ENCODE peak calls at places on chromosomes 3 and 15, in four cellular contexts. J is Peyer's patch, L is dorsolateral prefrontal cortex, R is breast epithelium. P is an unnamed sample.

GRCh38 chr15:41487802-41488201 is 5.9 kb upstream of the ITPKA start:
- DNase-seq in J (no peak), L (no peak), R (no peak), P (no peak)

GRCh38 chr3:10047876-10048275 is 21.6 kb downstream of the FANCD2 start:
- DNase-seq in J (no peak), L (no peak), R (no peak), P (no peak)

GRCh38 chr15:20346082-20346805 is 195.4 kb downstream of the GOLGA6L6 start:
- DNase-seq in J (peak; percentile 15), L (no peak), R (peak; percentile 46), P (no peak)

GRCh38 chr3:57160046-57160730 is 5.0 kb downstream of the IL17RD start:
- DNase-seq in J (no peak), L (no peak), R (no peak), P (no peak)

GRCh38 chr3:168250415-168250861 is 154.7 kb upstream of the GOLIM4 start:
- DNase-seq in J (no peak), L (no peak), R (no peak), P (no peak)

GRCh38 chr15:58423858-58424608 is 7.8 kb upstream of the LIPC start:
- DNase-seq in J (no peak), L (no peak), R (no peak), P (no peak)

GRCh38 chr3:143266936-143267335 is 147.4 kb downstream of the CHST2 start:
- DNase-seq in J (no peak), L (no peak), R (no peak), P (no peak)

GRCh38 chr15:85707519-85708338 is 87.0 kb downstream of the KLHL25 start:
- DNase-seq in J (no peak), L (no peak), R (no peak), P (no peak)

GRCh38 chr3:171566803-171567422 is 106.7 kb upstream of the TNIK start:
- DNase-seq in J (no peak), L (no peak), R (no peak), P (no peak)

GRCh38 chr3:169954142-169954756 is 12.4 kb upstream of the SEC62 start:
- DNase-seq in J (no peak), L (no peak), R (no peak), P (no peak)

GRCh38 chr15:79994651-79995050 is 23.7 kb upstream of the BCL2A1 start:
- DNase-seq in J (no peak), L (no peak), R (no peak), P (no peak)

GRCh38 chr3:75176886-75177285 is 487.2 kb upstream of the FRG2C start:
- DNase-seq in J (no peak), L (no peak), R (no peak), P (no peak)

DNA sequence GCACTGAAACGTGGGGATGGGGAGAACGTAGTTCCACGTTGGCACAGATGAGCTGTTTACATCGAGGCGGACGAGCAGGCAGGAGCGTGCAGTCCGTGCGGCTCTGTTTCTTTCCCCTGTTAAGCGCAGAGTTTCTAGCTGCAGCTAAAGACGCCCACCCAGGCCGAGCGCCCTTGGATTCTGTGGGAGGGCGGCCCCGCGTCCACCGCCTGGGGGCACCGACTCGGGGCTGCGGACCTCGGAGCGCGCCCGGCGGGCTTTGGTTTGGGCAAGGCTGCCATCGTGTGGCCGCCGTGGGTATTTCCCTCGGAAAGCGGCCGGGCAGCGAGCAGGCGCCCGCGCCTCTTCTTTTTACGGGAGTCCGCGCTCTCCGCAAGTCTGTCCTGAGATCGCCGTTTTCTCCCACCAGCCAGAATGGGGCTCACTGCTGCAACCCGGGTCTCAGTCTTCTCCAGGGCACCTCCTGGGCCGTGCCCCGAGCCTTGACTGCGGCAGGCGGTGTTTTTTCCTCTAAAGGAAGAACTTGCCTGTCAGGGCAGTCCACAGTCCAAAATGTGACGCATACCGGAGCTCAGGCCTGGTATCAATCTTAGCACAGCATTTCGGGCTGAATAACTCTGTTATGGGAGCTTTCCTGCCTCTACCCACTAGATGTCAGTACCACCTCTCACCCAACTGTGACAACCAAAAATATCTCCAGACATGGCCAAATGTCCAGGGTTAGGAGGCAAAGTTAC is 219.9 kb upstream of the IGF1R start:
- DNase-seq in J (peak; percentile 28), L (peak; percentile 81), R (peak; percentile 71), P (peak; percentile 58)
- H3K27me3 ChIP-seq in J (no peaks in the 10 kb centered on the region), L (peaks cover 7% of the 10 kb centered on the region), R (no peaks in the 10 kb centered on the region), P (peaks cover 39% of the 10 kb centered on the region)

DNA sequence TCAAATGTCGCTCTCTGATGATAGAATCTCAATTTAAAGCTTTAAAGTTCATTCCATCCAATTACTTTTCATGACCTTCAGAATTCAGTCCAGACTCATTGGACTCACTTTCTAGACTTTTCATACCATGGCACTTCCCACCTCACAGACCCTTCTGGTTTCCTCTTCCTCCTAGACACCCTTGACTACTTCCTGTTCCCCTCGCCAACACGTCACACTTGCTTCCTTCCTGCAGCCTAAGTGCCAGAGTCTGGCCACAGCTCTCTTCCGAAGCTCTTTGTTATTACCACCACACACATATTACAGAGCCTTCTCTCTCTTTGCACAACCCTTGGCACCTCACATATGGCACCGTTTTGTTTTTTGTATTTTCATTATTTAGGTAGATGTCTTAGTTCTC is 59.1 kb upstream of the UMPS start:
- DNase-seq in J (no peak), L (no peak), R (no peak), P (no peak)
- TF ChIP-seq CTCF in J (no peak), L (no peak), R (no peak), P (no peak)

GRCh38 chr3:53072653-53073552 is 27.0 kb upstream of the SFMBT1 start:
- DNase-seq in J (peak; percentile 87), L (peak; percentile 84), R (peak; percentile 84), P (peak; percentile 86)

GRCh38 chr3:53075743-53076140 is 29.9 kb upstream of the SFMBT1 start:
- DNase-seq in J (no peak), L (no peak), R (peak; percentile 19), P (no peak)

GRCh38 chr3:53074366-53074696 is 28.5 kb upstream of the SFMBT1 start:
- DNase-seq in J (no peak), L (no peak), R (peak; percentile 40), P (no peak)

GRCh38 chr3:53073553-53074365 is 27.9 kb upstream of the SFMBT1 start:
- DNase-seq in J (no peak), L (no peak), R (peak; percentile 46), P (no peak)

GRCh38 chr3:53074761-53075742 is 29.2 kb upstream of the SFMBT1 start:
- DNase-seq in J (no peak), L (no peak), R (peak; percentile 28), P (no peak)
- H3K27me3 ChIP-seq in J (no peaks in the 10 kb centered on the region), L (no peaks in the 10 kb centered on the region), R (no peaks in the 10 kb centered on the region), P (no peaks in the 10 kb centered on the region)

GRCh38 chr15:29018406-29018805 is 132.6 kb downstream of the APBA2 start:
- DNase-seq in J (no peak), L (peak; percentile 34), R (no peak), P (no peak)
- TF ChIP-seq CTCF in J (no peak), L (no peak), R (no peak), P (no peak)

DNA sequence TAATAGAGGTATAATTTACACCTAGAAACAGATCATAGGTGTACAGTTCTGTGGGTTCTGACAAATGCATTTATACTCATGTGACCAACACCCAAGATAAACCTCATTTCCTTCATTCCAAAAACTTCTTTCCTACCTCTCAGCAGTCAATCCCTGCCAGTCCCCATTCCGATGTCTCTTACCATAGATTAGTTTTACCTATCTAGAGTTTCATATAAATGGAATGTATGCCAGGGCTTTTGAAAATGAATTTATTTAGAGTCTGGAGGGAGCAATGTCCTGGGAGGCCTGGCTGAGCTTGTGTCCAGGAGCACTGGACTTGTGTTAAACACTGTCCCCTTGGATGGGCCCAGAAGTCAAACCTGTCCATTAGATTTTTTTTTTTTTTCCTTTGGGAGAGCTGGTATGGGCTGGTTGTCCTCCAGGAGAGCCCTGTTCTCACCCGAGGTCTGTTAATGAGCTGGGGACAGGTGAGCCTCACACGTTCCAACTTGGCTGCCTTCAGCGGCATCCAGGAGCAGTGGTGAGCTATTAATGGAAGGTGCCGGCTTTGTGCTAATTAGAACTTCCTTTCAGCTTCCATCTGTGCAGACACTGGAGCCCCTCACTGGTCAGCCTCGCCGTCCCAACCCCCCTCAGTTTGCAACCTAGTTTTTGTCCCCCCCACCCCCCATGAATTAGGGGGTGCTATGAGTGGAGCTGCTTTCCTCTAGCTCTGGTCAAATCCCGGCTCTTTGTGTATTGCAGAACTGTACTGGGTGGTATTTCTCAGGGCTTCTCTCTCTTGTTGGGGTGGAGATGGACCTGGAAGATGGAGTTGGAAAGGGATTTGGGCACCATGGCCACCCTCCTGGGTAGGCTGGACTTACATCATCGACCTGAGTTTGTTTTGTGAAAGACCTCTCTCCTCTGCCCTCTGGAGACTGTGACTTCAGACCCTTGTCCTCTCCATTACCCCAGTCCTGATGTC is 40.8 kb upstream of the POLG start:
- DNase-seq in J (no peak), L (no peak), R (no peak), P (no peak)
- H3K27me3 ChIP-seq in J (no peaks in the 10 kb centered on the region), L (peaks cover 12% of the 10 kb centered on the region), R (peaks cover 9% of the 10 kb centered on the region), P (peaks cover 93% of the 10 kb centered on the region)

DNA sequence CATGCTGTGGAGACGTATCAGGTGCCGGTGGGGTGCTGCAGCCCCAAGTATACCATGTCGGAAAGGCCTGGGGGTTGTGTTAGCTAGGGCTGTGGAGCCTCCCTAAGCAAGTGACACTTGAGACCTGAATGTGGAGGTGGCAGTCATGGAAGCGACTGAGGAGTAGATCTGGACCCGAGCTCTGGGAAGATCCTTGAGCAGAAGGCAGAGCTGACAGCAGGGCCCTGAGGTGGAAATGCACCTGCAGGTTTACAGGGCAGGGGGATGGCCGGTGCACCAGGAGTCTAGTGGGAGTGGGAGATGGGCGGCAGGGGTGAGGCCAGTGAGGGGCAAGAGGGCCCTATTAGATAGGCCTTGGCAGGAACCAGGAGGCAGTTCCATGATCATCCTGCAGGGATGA is 91.8 kb upstream of the PLXNA1 start:
- DNase-seq in J (no peak), L (no peak), R (peak; percentile 40), P (no peak)
- TF ChIP-seq CTCF in J (no peak), L (no peak), R (no peak), P (no peak)

GRCh38 chr3:128435561-128435960 is 31.1 kb downstream of the DNAJB8 start:
- DNase-seq in J (no peak), L (no peak), R (no peak), P (no peak)

GRCh38 chr3:128436214-128436613 is 30.5 kb downstream of the DNAJB8 start:
- DNase-seq in J (no peak), L (no peak), R (no peak), P (no peak)

GRCh38 chr3:128433630-128434185 is 33.0 kb downstream of the DNAJB8 start:
- DNase-seq in J (no peak), L (no peak), R (no peak), P (no peak)

GRCh38 chr3:128434524-128434923 is 32.2 kb downstream of the DNAJB8 start:
- DNase-seq in J (no peak), L (no peak), R (no peak), P (no peak)

DNA sequence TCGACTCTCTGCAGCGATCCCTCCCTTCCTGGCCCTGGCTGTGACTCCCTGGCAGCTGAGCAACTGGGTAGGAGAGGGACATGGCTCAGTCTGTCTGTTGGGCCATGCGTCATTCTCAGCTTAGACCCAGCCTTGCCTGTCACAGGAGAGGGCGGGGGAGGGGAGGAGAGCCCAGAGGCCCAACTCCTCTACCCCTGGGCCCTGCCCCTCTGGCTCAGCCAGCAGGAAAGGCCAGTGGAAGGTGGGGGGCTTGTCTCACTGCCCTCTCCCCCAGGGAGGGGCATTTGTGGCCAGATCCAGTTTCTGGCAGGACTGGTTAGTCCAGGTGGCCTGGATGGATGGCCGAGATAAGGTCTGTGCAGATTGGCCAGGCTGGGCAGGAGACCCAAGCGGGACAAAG is 31.6 kb downstream of the DNAJB8 start:
- DNase-seq in J (no peak), L (no peak), R (peak; percentile 70), P (no peak)
- H3K27me3 ChIP-seq in J (no peaks in the 10 kb centered on the region), L (peaks cover 18% of the 10 kb centered on the region), R (no peaks in the 10 kb centered on the region), P (peaks cover 48% of the 10 kb centered on the region)

GRCh38 chr3:195096484-195097330 is 174.3 kb downstream of the XXYLT1 start:
- DNase-seq in J (no peak), L (no peak), R (peak; percentile 31), P (no peak)
- TF ChIP-seq CTCF in J (no peak), L (no peak), R (no peak), P (no peak)

P was measured in CD4-positive, alpha-beta T cell.